ENCODE peak calls at places on chromosomes 4 and X, in four cellular contexts. U is HTR-8/SVneo, M is anterior cingulate cortex, X is gastrocnemius medialis. L is an unnamed sample.

GRCh38 chr4:6961496-6962210 is 52.0 kb downstream of the TBC1D14 start:
- DNase-seq in U (no peak), M (no peak), X (no peak), L (peak)

GRCh38 chrX:68982476-68982875 is 153.7 kb downstream of the EFNB1 start:
- DNase-seq in U (no peak), M (no peak), X (no peak), L (no peak)

GRCh38 chr4:15766821-15767220 is 11.3 kb upstream of the CD38 start:
- DNase-seq in U (no peak), M (no peak), X (no peak), L (no peak)

GRCh38 chr4:155854597-155855226 is 11.4 kb downstream of the ASIC5 start:
- DNase-seq in U (no peak), M (no peak), X (no peak), L (no peak)

GRCh38 chr4:3226467-3226866 is 22.5 kb upstream of the MSANTD1 start:
- DNase-seq in U (no peak), M (no peak), X (no peak), L (no peak)

GRCh38 chrX:47936224-47936939 is 67.4 kb downstream of the ZNF182 start:
- DNase-seq in U (no peak), M (no peak), X (no peak), L (no peak)

GRCh38 chr4:77579406-77580076 is 26.1 kb upstream of the CXCL13 start:
- DNase-seq in U (peak), M (no peak), X (no peak), L (no peak)

GRCh38 chrX:24025741-24026402 is 1.1 kb downstream of the KLHL15 start:
- DNase-seq in U (no peak), M (no peak), X (peak), L (peak)

GRCh38 chr4:118942465-118942864 is 53.8 kb downstream of the SYNPO2 start:
- DNase-seq in U (no peak), M (no peak), X (peak), L (no peak)

GRCh38 chrX:134172588-134173259 is 64.3 kb upstream of the CCDC160 start:
- DNase-seq in U (no peak), M (no peak), X (no peak), L (no peak)

GRCh38 chr4:8025668-8026067 is 86.0 kb upstream of the AFAP1 start:
- DNase-seq in U (no peak), M (no peak), X (no peak), L (no peak)

GRCh38 chr4:40481977-40482376 is 146.8 kb downstream of the CHRNA9 start:
- DNase-seq in U (no peak), M (no peak), X (no peak), L (no peak)

GRCh38 chr4:122963222-122963621 is 40.8 kb upstream of the NUDT6 start:
- DNase-seq in U (no peak), M (no peak), X (no peak), L (no peak)

GRCh38 chr4:172996571-172997216 is 171.9 kb upstream of the GALNT7 start:
- DNase-seq in U (peak), M (no peak), X (no peak), L (no peak)

GRCh38 chr4:8539661-8540060 is 40.5 kb upstream of the GPR78 start:
- DNase-seq in U (no peak), M (no peak), X (no peak), L (no peak)

GRCh38 chr4:119209077-119209476 is 3.4 kb upstream of the USP53 start:
- DNase-seq in U (peak), M (no peak), X (no peak), L (no peak)

GRCh38 chr4:16939178-16939577 is 40.7 kb upstream of the LDB2 start:
- DNase-seq in U (no peak), M (no peak), X (no peak), L (no peak)

GRCh38 chr4:52862605-52863236 is 604 bp downstream of the RASL11B start:
- DNase-seq in U (no peak), M (no peak), X (no peak), L (no peak)

GRCh38 chrX:153609917-153610833 is 11.2 kb upstream of the CCNQ start:
- DNase-seq in U (peak), M (peak), X (peak), L (no peak)

GRCh38 chrX:56766554-56767412 is 37.7 kb downstream of the NBDY start:
- DNase-seq in U (no peak), M (no peak), X (no peak), L (peak)

GRCh38 chrX:40197071-40197470 is 99.3 kb upstream of the BCOR start:
- DNase-seq in U (no peak), M (no peak), X (no peak), L (no peak)

GRCh38 chr4:113845138-113845537 is 83.6 kb upstream of the CAMK2D start:
- DNase-seq in U (no peak), M (no peak), X (no peak), L (no peak)

GRCh38 chr4:82125170-82125862 is 248.5 kb downstream of the HNRNPD start:
- DNase-seq in U (no peak), M (no peak), X (no peak), L (no peak)

GRCh38 chr4:190014771-190015537 is 12.1 kb downstream of the FRG2 start:
- DNase-seq in U (no peak), M (no peak), X (no peak), L (no peak)

GRCh38 chrX:49287665-49288064 is 15.8 kb upstream of the GAGE10 start:
- DNase-seq in U (no peak), M (no peak), X (no peak), L (no peak)

GRCh38 chr4:111464251-111465045 is 680.8 kb upstream of the FAM241A start:
- DNase-seq in U (no peak), M (no peak), X (no peak), L (no peak)

GRCh38 chr4:113756005-113756410 is 5.5 kb downstream of the CAMK2D start:
- DNase-seq in U (no peak), M (no peak), X (no peak), L (no peak)

GRCh38 chr4:18608910-18609525 is 587.5 kb upstream of the LCORL start:
- DNase-seq in U (no peak), M (no peak), X (no peak), L (no peak)

GRCh38 chr4:27059446-27059845 is 198.8 kb downstream of the STIM2 start:
- DNase-seq in U (no peak), M (no peak), X (no peak), L (no peak)

GRCh38 chr4:73432169-73433000 is 3.6 kb upstream of the AFP start:
- DNase-seq in U (no peak), M (no peak), X (no peak), L (no peak)

GRCh38 chr4:25345880-25346279 is 31.2 kb upstream of the ANAPC4 start:
- DNase-seq in U (no peak), M (no peak), X (no peak), L (no peak)

GRCh38 chr4:64581422-64581821 is 172.2 kb upstream of the TECRL start:
- DNase-seq in U (no peak), M (no peak), X (no peak), L (no peak)

GRCh38 chr4:142348489-142349076 is 497.5 kb downstream of the INPP4B start:
- DNase-seq in U (no peak), M (no peak), X (no peak), L (no peak)

L was measured in right atrium auricular region.